ENCODE peak calls at places on chromosome 21, in six cellular contexts. F is lower leg skin; Q is spleen; Z is CD8-positive, alpha-beta T cell; I is activated B cell treated with CpG ODN at 0.5 μM for 24 hours; G is heart left ventricle. Y is an unnamed sample.

GRCh38 chr21:44805226-44805625 is 3.6 kb upstream of the UBE2G2 start:
- DNase-seq in F (no peak), Q (no peak), Z (no peak), I (no peak), G (no peak), Y (no peak)

GRCh38 chr21:46149205-46149901 is 6.0 kb downstream of the FTCD start:
- DNase-seq in F (no peak), Q (peak), Z (no peak), I (no peak), G (peak), Y (peak)

GRCh38 chr21:29172282-29172681 is 41.8 kb downstream of the MAP3K7CL start:
- DNase-seq in F (no peak), Q (no peak), Z (no peak), I (no peak), G (no peak), Y (no peak)

GRCh38 chr21:43779660-43780059 is 3.6 kb upstream of the CSTB start:
- DNase-seq in F (no peak), Q (no peak), Z (no peak), I (no peak), G (no peak), Y (no peak)

GRCh38 chr21:44958471-44959191 is 18.8 kb downstream of the SLX9 start:
- DNase-seq in F (peak), Q (peak), Z (no peak), I (no peak), G (peak), Y (peak)

GRCh38 chr21:14737922-14738321 is 191.8 kb upstream of the SAMSN1 start:
- DNase-seq in F (no peak), Q (no peak), Z (no peak), I (no peak), G (no peak), Y (no peak)

GRCh38 chr21:28916150-28916893 is 76.4 kb downstream of the LTN1 start:
- DNase-seq in F (no peak), Q (no peak), Z (no peak), I (no peak), G (no peak), Y (no peak)

GRCh38 chr21:46158666-46159300 is 3.4 kb upstream of the FTCD start:
- DNase-seq in F (no peak), Q (no peak), Z (no peak), I (no peak), G (peak), Y (no peak)

GRCh38 chr21:35488941-35489340 is 439.8 kb upstream of the RUNX1 start:
- DNase-seq in F (no peak), Q (no peak), Z (no peak), I (no peak), G (no peak), Y (no peak)

GRCh38 chr21:38380391-38381137 is 117.7 kb downstream of the ERG start:
- DNase-seq in F (no peak), Q (no peak), Z (no peak), I (no peak), G (no peak), Y (no peak)
- TF ChIP-seq CTCF in F (no peak), Q (peak), Z (no peak), I (no peak), G (no peak), Y (no peak)

GRCh38 chr21:39099859-39100258 is 83.4 kb downstream of the PSMG1 start:
- DNase-seq in F (no peak), Q (no peak), Z (no peak), I (no peak), G (no peak), Y (no peak)
- TF ChIP-seq CTCF in F (no peak), Q (no peak), Z (no peak), I (no peak), G (no peak), Y (no peak)

GRCh38 chr21:24514081-24514733 is 1093.1 kb downstream of the MRPL39 start:
- DNase-seq in F (no peak), Q (no peak), Z (no peak), I (no peak), G (no peak), Y (no peak)
- TF ChIP-seq CTCF in F (no peak), Q (peak), Z (peak), I (no peak), G (peak), Y (peak)

DNA sequence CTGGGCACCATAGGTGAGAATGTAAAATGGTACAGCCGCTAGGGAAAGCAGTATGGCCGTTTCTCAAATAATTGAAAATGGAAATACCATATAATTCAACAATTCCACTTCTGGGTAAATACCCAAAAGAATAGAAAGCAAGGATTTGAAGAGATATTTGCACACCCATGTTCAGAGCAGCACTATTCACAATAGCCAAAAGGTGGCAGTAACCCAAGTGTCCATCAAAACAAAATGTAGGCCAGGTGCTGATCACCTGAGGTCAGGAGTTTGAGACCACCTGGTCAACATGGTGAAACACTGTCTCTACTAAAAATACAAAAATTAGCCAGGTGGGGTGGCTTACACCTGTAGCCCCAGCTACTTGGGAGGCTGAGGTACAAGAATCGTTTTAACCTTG is 62.1 kb downstream of the OLIG1 start:
- DNase-seq in F (no peak), Q (no peak), Z (no peak), I (no peak), G (no peak), Y (no peak)
- TF ChIP-seq CTCF in F (no peak), Q (no peak), Z (peak), I (no peak), G (no peak), Y (no peak)

GRCh38 chr21:31455506-31455905 is 111.4 kb upstream of the TIAM1 start:
- DNase-seq in F (no peak), Q (no peak), Z (no peak), I (no peak), G (no peak), Y (no peak)

GRCh38 chr21:31459457-31459856 is 115.4 kb upstream of the TIAM1 start:
- DNase-seq in F (no peak), Q (no peak), Z (no peak), I (no peak), G (no peak), Y (no peak)

GRCh38 chr21:31460985-31461384 is 116.9 kb upstream of the TIAM1 start:
- DNase-seq in F (no peak), Q (no peak), Z (no peak), I (no peak), G (no peak), Y (no peak)

GRCh38 chr21:31456201-31456600 is 112.1 kb upstream of the TIAM1 start:
- DNase-seq in F (no peak), Q (no peak), Z (no peak), I (no peak), G (no peak), Y (no peak)

GRCh38 chr21:31457675-31458074 is 113.6 kb upstream of the TIAM1 start:
- DNase-seq in F (no peak), Q (no peak), Z (no peak), I (no peak), G (no peak), Y (no peak)
- TF ChIP-seq CTCF in F (no peak), Q (no peak), Z (no peak), I (no peak), G (no peak), Y (no peak)

Y was measured in left lung.